ENCODE peak calls at places on chromosomes 13 and 19, in ten cellular contexts. One of them, this sample, is unnamed.

GRCh38 chr13:80437212-80437611 is 96.3 kb upstream of the SPRY2 start:
- DNase-seq in effector memory CD8-positive, alpha-beta T cell: no peak
- DNase-seq in DMS53: no peak
- DNase-seq in Kasumi-1: no peak
- DNase-seq in neural crest cell: no peak
- DNase-seq in activated T-helper 9 cell treated with anti-CD3 and anti-CD28 coated beads, Interleukin-2, amount 50 U/mL, for 16 hours: no peak
- DNase-seq in GM03348: no peak
- DNase-seq in progenitor cell of endocrine pancreas: no peak
- DNase-seq in fibroblast of gingiva: peak; percentile 4
- DNase-seq in cardiac muscle cell: no peak
- DNase-seq in this sample: no peak

GRCh38 chr13:20696073-20696472 is 7.4 kb upstream of the IL17D start:
- DNase-seq in GM03348: no peak
- DNase-seq in effector memory CD8-positive, alpha-beta T cell: no peak
- DNase-seq in DMS53: no peak
- DNase-seq in neural crest cell: no peak
- DNase-seq in fibroblast of gingiva: no peak
- DNase-seq in progenitor cell of endocrine pancreas: no peak
- DNase-seq in activated T-helper 9 cell treated with anti-CD3 and anti-CD28 coated beads, Interleukin-2, amount 50 U/mL, for 16 hours: no peak
- DNase-seq in Kasumi-1: peak; percentile 43
- DNase-seq in cardiac muscle cell: no peak
- DNase-seq in this sample: no peak

GRCh38 chr13:31699650-31700049 is 39.7 kb upstream of the RXFP2 start:
- DNase-seq in DMS53: no peak
- DNase-seq in GM03348: no peak
- DNase-seq in cardiac muscle cell: peak; percentile 43
- DNase-seq in effector memory CD8-positive, alpha-beta T cell: no peak
- DNase-seq in progenitor cell of endocrine pancreas: no peak
- DNase-seq in fibroblast of gingiva: no peak
- DNase-seq in neural crest cell: peak; percentile 5
- DNase-seq in Kasumi-1: no peak
- DNase-seq in activated T-helper 9 cell treated with anti-CD3 and anti-CD28 coated beads, Interleukin-2, amount 50 U/mL, for 16 hours: no peak
- DNase-seq in this sample: no peak

GRCh38 chr13:20121154-20121515 is 39.7 kb downstream of the GJA3 start:
- DNase-seq in neural crest cell: no peak
- DNase-seq in progenitor cell of endocrine pancreas: no peak
- DNase-seq in GM03348: no peak
- DNase-seq in DMS53: no peak
- DNase-seq in cardiac muscle cell: peak; percentile 41
- DNase-seq in activated T-helper 9 cell treated with anti-CD3 and anti-CD28 coated beads, Interleukin-2, amount 50 U/mL, for 16 hours: no peak
- DNase-seq in fibroblast of gingiva: no peak
- DNase-seq in Kasumi-1: no peak
- DNase-seq in effector memory CD8-positive, alpha-beta T cell: no peak
- DNase-seq in this sample: no peak

GRCh38 chr13:113421673-113422270 is 31.5 kb downstream of the ADPRHL1 start:
- DNase-seq in Kasumi-1: no peak
- DNase-seq in fibroblast of gingiva: peak; percentile 87
- DNase-seq in GM03348: peak; percentile 74
- DNase-seq in neural crest cell: no peak
- DNase-seq in cardiac muscle cell: peak; percentile 65
- DNase-seq in effector memory CD8-positive, alpha-beta T cell: no peak
- DNase-seq in activated T-helper 9 cell treated with anti-CD3 and anti-CD28 coated beads, Interleukin-2, amount 50 U/mL, for 16 hours: no peak
- DNase-seq in progenitor cell of endocrine pancreas: no peak
- DNase-seq in DMS53: no peak
- DNase-seq in this sample: no peak

GRCh38 chr19:19504754-19505668 is 10.3 kb downstream of the TSSK6 start:
- DNase-seq in neural crest cell: no peak
- DNase-seq in GM03348: no peak
- DNase-seq in DMS53: no peak
- DNase-seq in Kasumi-1: no peak
- DNase-seq in effector memory CD8-positive, alpha-beta T cell: no peak
- DNase-seq in fibroblast of gingiva: no peak
- DNase-seq in progenitor cell of endocrine pancreas: no peak
- DNase-seq in activated T-helper 9 cell treated with anti-CD3 and anti-CD28 coated beads, Interleukin-2, amount 50 U/mL, for 16 hours: no peak
- DNase-seq in cardiac muscle cell: no peak
- DNase-seq in this sample: no peak

GRCh38 chr19:43700368-43701015 is 15.4 kb upstream of the IRGC start:
- DNase-seq in DMS53: no peak
- DNase-seq in activated T-helper 9 cell treated with anti-CD3 and anti-CD28 coated beads, Interleukin-2, amount 50 U/mL, for 16 hours: no peak
- DNase-seq in Kasumi-1: peak; percentile 29
- DNase-seq in cardiac muscle cell: peak; percentile 81
- DNase-seq in fibroblast of gingiva: peak; percentile 66
- DNase-seq in progenitor cell of endocrine pancreas: no peak
- DNase-seq in GM03348: peak; percentile 68
- DNase-seq in neural crest cell: no peak
- DNase-seq in effector memory CD8-positive, alpha-beta T cell: no peak
- DNase-seq in this sample: peak; percentile 7

GRCh38 chr19:35315883-35316282 is 13.1 kb upstream of the CD22 start:
- DNase-seq in DMS53: no peak
- DNase-seq in activated T-helper 9 cell treated with anti-CD3 and anti-CD28 coated beads, Interleukin-2, amount 50 U/mL, for 16 hours: no peak
- DNase-seq in Kasumi-1: no peak
- DNase-seq in GM03348: no peak
- DNase-seq in effector memory CD8-positive, alpha-beta T cell: no peak
- DNase-seq in neural crest cell: no peak
- DNase-seq in fibroblast of gingiva: no peak
- DNase-seq in cardiac muscle cell: no peak
- DNase-seq in progenitor cell of endocrine pancreas: no peak
- DNase-seq in this sample: no peak

GRCh38 chr13:37715606-37716015 is 117.0 kb upstream of the POSTN start:
- DNase-seq in neural crest cell: no peak
- DNase-seq in progenitor cell of endocrine pancreas: no peak
- DNase-seq in fibroblast of gingiva: peak; percentile 3
- DNase-seq in cardiac muscle cell: peak; percentile 95
- DNase-seq in effector memory CD8-positive, alpha-beta T cell: no peak
- DNase-seq in activated T-helper 9 cell treated with anti-CD3 and anti-CD28 coated beads, Interleukin-2, amount 50 U/mL, for 16 hours: no peak
- DNase-seq in DMS53: no peak
- DNase-seq in Kasumi-1: no peak
- DNase-seq in GM03348: no peak
- DNase-seq in this sample: no peak

GRCh38 chr13:104143760-104144406 is 1077.7 kb upstream of the SLC10A2 start:
- DNase-seq in neural crest cell: no peak
- DNase-seq in cardiac muscle cell: no peak
- DNase-seq in progenitor cell of endocrine pancreas: no peak
- DNase-seq in Kasumi-1: no peak
- DNase-seq in GM03348: no peak
- DNase-seq in activated T-helper 9 cell treated with anti-CD3 and anti-CD28 coated beads, Interleukin-2, amount 50 U/mL, for 16 hours: no peak
- DNase-seq in fibroblast of gingiva: no peak
- DNase-seq in DMS53: peak; percentile 68
- DNase-seq in effector memory CD8-positive, alpha-beta T cell: no peak
- DNase-seq in this sample: no peak

GRCh38 chr19:3606174-3606689 is 443 bp downstream of the TBXA2R start:
- DNase-seq in effector memory CD8-positive, alpha-beta T cell: no peak
- DNase-seq in DMS53: peak; percentile 86
- DNase-seq in progenitor cell of endocrine pancreas: no peak
- DNase-seq in neural crest cell: no peak
- DNase-seq in Kasumi-1: no peak
- DNase-seq in activated T-helper 9 cell treated with anti-CD3 and anti-CD28 coated beads, Interleukin-2, amount 50 U/mL, for 16 hours: no peak
- DNase-seq in cardiac muscle cell: no peak
- DNase-seq in fibroblast of gingiva: no peak
- DNase-seq in GM03348: peak; percentile 54
- DNase-seq in this sample: no peak

GRCh38 chr19:46265217-46265828 is 31.5 kb upstream of the HIF3A start:
- DNase-seq in activated T-helper 9 cell treated with anti-CD3 and anti-CD28 coated beads, Interleukin-2, amount 50 U/mL, for 16 hours: peak; percentile 45
- DNase-seq in Kasumi-1: peak; percentile 66
- DNase-seq in neural crest cell: peak; percentile 81
- DNase-seq in progenitor cell of endocrine pancreas: peak; percentile 66
- DNase-seq in cardiac muscle cell: peak; percentile 90
- DNase-seq in fibroblast of gingiva: peak; percentile 60
- DNase-seq in DMS53: peak; percentile 88
- DNase-seq in effector memory CD8-positive, alpha-beta T cell: peak; percentile 73
- DNase-seq in GM03348: peak; percentile 85
- DNase-seq in this sample: peak; percentile 69

GRCh38 chr13:53010374-53011105 is 18.1 kb upstream of the OLFM4 start:
- DNase-seq in progenitor cell of endocrine pancreas: no peak
- DNase-seq in GM03348: no peak
- DNase-seq in neural crest cell: no peak
- DNase-seq in DMS53: peak; percentile 57
- DNase-seq in activated T-helper 9 cell treated with anti-CD3 and anti-CD28 coated beads, Interleukin-2, amount 50 U/mL, for 16 hours: no peak
- DNase-seq in fibroblast of gingiva: no peak
- DNase-seq in cardiac muscle cell: no peak
- DNase-seq in Kasumi-1: no peak
- DNase-seq in effector memory CD8-positive, alpha-beta T cell: no peak
- DNase-seq in this sample: no peak

GRCh38 chr19:30381366-30381765 is 9.2 kb downstream of the ZNF536 start:
- DNase-seq in DMS53: no peak
- DNase-seq in cardiac muscle cell: no peak
- DNase-seq in activated T-helper 9 cell treated with anti-CD3 and anti-CD28 coated beads, Interleukin-2, amount 50 U/mL, for 16 hours: no peak
- DNase-seq in effector memory CD8-positive, alpha-beta T cell: no peak
- DNase-seq in Kasumi-1: no peak
- DNase-seq in fibroblast of gingiva: no peak
- DNase-seq in GM03348: no peak
- DNase-seq in progenitor cell of endocrine pancreas: no peak
- DNase-seq in neural crest cell: no peak
- DNase-seq in this sample: no peak

GRCh38 chr19:2578391-2578826 is 102.5 kb downstream of the GADD45B start:
- DNase-seq in DMS53: no peak
- DNase-seq in progenitor cell of endocrine pancreas: no peak
- DNase-seq in activated T-helper 9 cell treated with anti-CD3 and anti-CD28 coated beads, Interleukin-2, amount 50 U/mL, for 16 hours: no peak
- DNase-seq in effector memory CD8-positive, alpha-beta T cell: no peak
- DNase-seq in neural crest cell: no peak
- DNase-seq in cardiac muscle cell: peak; percentile 71
- DNase-seq in Kasumi-1: no peak
- DNase-seq in GM03348: peak; percentile 80
- DNase-seq in fibroblast of gingiva: peak; percentile 66
- DNase-seq in this sample: no peak

GRCh38 chr19:39934584-39935233 is at the start of gene FCGBP:
- DNase-seq in DMS53: peak; percentile 25
- DNase-seq in cardiac muscle cell: no peak
- DNase-seq in Kasumi-1: no peak
- DNase-seq in effector memory CD8-positive, alpha-beta T cell: no peak
- DNase-seq in GM03348: no peak
- DNase-seq in neural crest cell: no peak
- DNase-seq in progenitor cell of endocrine pancreas: no peak
- DNase-seq in activated T-helper 9 cell treated with anti-CD3 and anti-CD28 coated beads, Interleukin-2, amount 50 U/mL, for 16 hours: no peak
- DNase-seq in fibroblast of gingiva: no peak
- DNase-seq in this sample: no peak

GRCh38 chr13:59047546-59047945 is 1116.2 kb downstream of the DIAPH3 start:
- DNase-seq in effector memory CD8-positive, alpha-beta T cell: no peak
- DNase-seq in GM03348: no peak
- DNase-seq in progenitor cell of endocrine pancreas: no peak
- DNase-seq in DMS53: no peak
- DNase-seq in fibroblast of gingiva: no peak
- DNase-seq in Kasumi-1: no peak
- DNase-seq in neural crest cell: no peak
- DNase-seq in cardiac muscle cell: no peak
- DNase-seq in activated T-helper 9 cell treated with anti-CD3 and anti-CD28 coated beads, Interleukin-2, amount 50 U/mL, for 16 hours: no peak
- DNase-seq in this sample: no peak

GRCh38 chr19:11480927-11481776 is at the start of gene ELAVL3:
- DNase-seq in activated T-helper 9 cell treated with anti-CD3 and anti-CD28 coated beads, Interleukin-2, amount 50 U/mL, for 16 hours: no peak
- DNase-seq in effector memory CD8-positive, alpha-beta T cell: no peak
- DNase-seq in progenitor cell of endocrine pancreas: no peak
- DNase-seq in GM03348: peak; percentile 27
- DNase-seq in Kasumi-1: no peak
- DNase-seq in neural crest cell: peak; percentile 54
- DNase-seq in cardiac muscle cell: no peak
- DNase-seq in fibroblast of gingiva: no peak
- DNase-seq in DMS53: peak; percentile 67
- DNase-seq in this sample: peak; percentile 70

GRCh38 chr13:86554066-86554465 is 754.8 kb upstream of the SLITRK6 start:
- DNase-seq in GM03348: no peak
- DNase-seq in cardiac muscle cell: no peak
- DNase-seq in progenitor cell of endocrine pancreas: no peak
- DNase-seq in DMS53: peak; percentile 2
- DNase-seq in neural crest cell: no peak
- DNase-seq in fibroblast of gingiva: no peak
- DNase-seq in activated T-helper 9 cell treated with anti-CD3 and anti-CD28 coated beads, Interleukin-2, amount 50 U/mL, for 16 hours: no peak
- DNase-seq in Kasumi-1: peak; percentile 65
- DNase-seq in effector memory CD8-positive, alpha-beta T cell: no peak
- DNase-seq in this sample: no peak

GRCh38 chr19:14475251-14476073 is at the start of gene PTGER1:
- DNase-seq in Kasumi-1: peak; percentile 40
- DNase-seq in neural crest cell: no peak
- DNase-seq in fibroblast of gingiva: no peak
- DNase-seq in activated T-helper 9 cell treated with anti-CD3 and anti-CD28 coated beads, Interleukin-2, amount 50 U/mL, for 16 hours: no peak
- DNase-seq in effector memory CD8-positive, alpha-beta T cell: no peak
- DNase-seq in GM03348: peak; percentile 81
- DNase-seq in cardiac muscle cell: peak; percentile 35
- DNase-seq in DMS53: peak; percentile 53
- DNase-seq in progenitor cell of endocrine pancreas: no peak
- DNase-seq in this sample: no peak

GRCh38 chr13:75581874-75582640 is 32.5 kb downstream of the UCHL3 start:
- DNase-seq in fibroblast of gingiva: peak; percentile 20
- DNase-seq in cardiac muscle cell: no peak
- DNase-seq in neural crest cell: no peak
- DNase-seq in GM03348: no peak
- DNase-seq in effector memory CD8-positive, alpha-beta T cell: no peak
- DNase-seq in DMS53: no peak
- DNase-seq in activated T-helper 9 cell treated with anti-CD3 and anti-CD28 coated beads, Interleukin-2, amount 50 U/mL, for 16 hours: no peak
- DNase-seq in Kasumi-1: no peak
- DNase-seq in progenitor cell of endocrine pancreas: no peak
- DNase-seq in this sample: no peak

GRCh38 chr19:19752760-19753403 is 20.0 kb upstream of the ZNF14 start:
- DNase-seq in GM03348: peak; percentile 3
- DNase-seq in effector memory CD8-positive, alpha-beta T cell: no peak
- DNase-seq in fibroblast of gingiva: no peak
- DNase-seq in Kasumi-1: no peak
- DNase-seq in progenitor cell of endocrine pancreas: no peak
- DNase-seq in neural crest cell: no peak
- DNase-seq in activated T-helper 9 cell treated with anti-CD3 and anti-CD28 coated beads, Interleukin-2, amount 50 U/mL, for 16 hours: no peak
- DNase-seq in DMS53: no peak
- DNase-seq in cardiac muscle cell: no peak
- DNase-seq in this sample: no peak

GRCh38 chr19:23957660-23958281 is 43.1 kb downstream of the ZNF726 start:
- DNase-seq in Kasumi-1: no peak
- DNase-seq in fibroblast of gingiva: peak; percentile 70
- DNase-seq in DMS53: peak; percentile 96
- DNase-seq in progenitor cell of endocrine pancreas: no peak
- DNase-seq in cardiac muscle cell: no peak
- DNase-seq in effector memory CD8-positive, alpha-beta T cell: no peak
- DNase-seq in neural crest cell: no peak
- DNase-seq in GM03348: peak; percentile 7
- DNase-seq in activated T-helper 9 cell treated with anti-CD3 and anti-CD28 coated beads, Interleukin-2, amount 50 U/mL, for 16 hours: no peak
- DNase-seq in this sample: no peak

GRCh38 chr19:7366701-7367420 is 18.1 kb downstream of the ARHGEF18 start:
- DNase-seq in DMS53: peak; percentile 79
- DNase-seq in Kasumi-1: peak; percentile 28
- DNase-seq in GM03348: no peak
- DNase-seq in effector memory CD8-positive, alpha-beta T cell: peak; percentile 18
- DNase-seq in neural crest cell: no peak
- DNase-seq in activated T-helper 9 cell treated with anti-CD3 and anti-CD28 coated beads, Interleukin-2, amount 50 U/mL, for 16 hours: no peak
- DNase-seq in cardiac muscle cell: peak; percentile 59
- DNase-seq in fibroblast of gingiva: no peak
- DNase-seq in progenitor cell of endocrine pancreas: no peak
- DNase-seq in this sample: no peak

GRCh38 chr13:112446867-112447266 is 70.7 kb downstream of the SPACA7 start:
- DNase-seq in activated T-helper 9 cell treated with anti-CD3 and anti-CD28 coated beads, Interleukin-2, amount 50 U/mL, for 16 hours: no peak
- DNase-seq in DMS53: no peak
- DNase-seq in fibroblast of gingiva: no peak
- DNase-seq in neural crest cell: no peak
- DNase-seq in GM03348: no peak
- DNase-seq in progenitor cell of endocrine pancreas: no peak
- DNase-seq in Kasumi-1: no peak
- DNase-seq in effector memory CD8-positive, alpha-beta T cell: no peak
- DNase-seq in cardiac muscle cell: no peak
- DNase-seq in this sample: no peak

GRCh38 chr13:99527346-99527745 is 26.1 kb downstream of the TM9SF2 start:
- DNase-seq in progenitor cell of endocrine pancreas: no peak
- DNase-seq in activated T-helper 9 cell treated with anti-CD3 and anti-CD28 coated beads, Interleukin-2, amount 50 U/mL, for 16 hours: no peak
- DNase-seq in DMS53: no peak
- DNase-seq in neural crest cell: no peak
- DNase-seq in GM03348: no peak
- DNase-seq in Kasumi-1: no peak
- DNase-seq in effector memory CD8-positive, alpha-beta T cell: no peak
- DNase-seq in cardiac muscle cell: no peak
- DNase-seq in fibroblast of gingiva: no peak
- DNase-seq in this sample: no peak

This sample was measured in occipital lobe.